ENCODE peak calls at places on chromosomes 2 and 18, in five cellular contexts. O is fibroblast of pulmonary artery, H is WERI-Rb-1, T is GM06990, K is left ventricle myocardium inferior. W is an unnamed sample.

GRCh38 chr2:231172020-231172419 is 26.4 kb upstream of the ARMC9 start:
- DNase-seq in O (peak), H (no peak), T (no peak), K (no peak), W (no peak)

GRCh38 chr2:58895849-58896248 is 654.7 kb upstream of the FANCL start:
- DNase-seq in O (no peak), H (no peak), T (no peak), K (peak), W (no peak)

GRCh38 chr2:36507408-36507812 is 90.6 kb downstream of the FEZ2 start:
- DNase-seq in O (peak), H (peak), T (no peak), K (no peak), W (no peak)

GRCh38 chr18:35413163-35413511 is 36.0 kb upstream of the ZNF396 start:
- DNase-seq in O (no peak), H (no peak), T (no peak), K (no peak), W (no peak)

GRCh38 chr2:58634653-58635347 is 393.7 kb upstream of the FANCL start:
- DNase-seq in O (no peak), H (no peak), T (no peak), K (no peak), W (no peak)

GRCh38 chr2:227816507-227817274 is 3.0 kb downstream of the CCL20 start:
- DNase-seq in O (peak), H (no peak), T (no peak), K (no peak), W (no peak)

GRCh38 chr2:235864311-235864710 is 303.9 kb downstream of the GBX2 start:
- DNase-seq in O (no peak), H (no peak), T (no peak), K (no peak), W (no peak)

GRCh38 chr2:30691948-30692828 is 115.1 kb downstream of the CAPN13 start:
- DNase-seq in O (peak), H (peak), T (no peak), K (peak), W (no peak)

GRCh38 chr2:235949567-235950472 is 218.4 kb downstream of the GBX2 start:
- DNase-seq in O (no peak), H (no peak), T (no peak), K (no peak), W (no peak)

GRCh38 chr2:99066602-99067001 is 74.9 kb upstream of the C2orf15 start:
- DNase-seq in O (peak), H (peak), T (peak), K (no peak), W (peak)

GRCh38 chr2:71688530-71688929 is 235.2 kb downstream of the DYSF start:
- DNase-seq in O (no peak), H (no peak), T (no peak), K (no peak), W (no peak)

GRCh38 chr2:16303761-16304160 is 361.9 kb downstream of the CYRIA start:
- DNase-seq in O (no peak), H (no peak), T (no peak), K (no peak), W (no peak)

GRCh38 chr2:205700331-205701132 is 18.2 kb downstream of the NRP2 start:
- DNase-seq in O (peak), H (no peak), T (no peak), K (no peak), W (peak)

GRCh38 chr2:69033427-69034095 is 20.6 kb downstream of the ANTXR1 start:
- DNase-seq in O (no peak), H (no peak), T (no peak), K (no peak), W (no peak)

GRCh38 chr2:217086038-217086522 is 226.2 kb upstream of the TNP1 start:
- DNase-seq in O (no peak), H (no peak), T (peak), K (no peak), W (peak)

DNA sequence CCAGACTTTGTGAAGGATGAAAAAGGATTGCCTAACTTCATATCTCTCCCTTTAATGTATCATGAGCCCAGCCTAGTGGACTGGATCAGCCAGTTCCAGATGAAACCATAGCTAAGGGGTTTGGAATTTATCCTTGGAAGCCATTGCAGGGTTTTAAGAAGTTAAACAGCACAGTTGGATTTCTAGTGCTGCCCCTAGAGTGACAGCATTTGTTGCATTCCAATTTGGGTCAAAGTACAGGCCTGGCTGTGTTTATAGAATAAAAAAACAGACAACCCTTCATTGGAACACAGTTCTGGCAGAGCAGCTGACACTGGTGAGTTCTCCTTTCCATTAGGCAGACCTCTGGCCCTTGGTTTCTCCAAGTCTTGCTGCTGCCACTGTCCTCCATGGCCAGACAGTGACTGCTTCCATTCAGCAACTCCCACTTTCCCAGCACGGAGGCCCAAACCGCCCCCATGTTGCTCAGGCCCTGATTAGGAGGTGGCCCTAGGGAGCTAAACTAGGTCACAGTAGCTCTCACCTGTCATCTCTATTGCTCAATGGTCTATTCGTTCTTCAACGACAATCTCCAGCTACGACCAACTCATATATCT is 8.0 kb downstream of the GPR39 start:
- DNase-seq in O (peak), H (no peak), T (no peak), K (no peak), W (peak)
- H3K4me3 ChIP-seq in O (no peak), H (no peak), T (no peak), K (no peak), W (no peak)

DNA sequence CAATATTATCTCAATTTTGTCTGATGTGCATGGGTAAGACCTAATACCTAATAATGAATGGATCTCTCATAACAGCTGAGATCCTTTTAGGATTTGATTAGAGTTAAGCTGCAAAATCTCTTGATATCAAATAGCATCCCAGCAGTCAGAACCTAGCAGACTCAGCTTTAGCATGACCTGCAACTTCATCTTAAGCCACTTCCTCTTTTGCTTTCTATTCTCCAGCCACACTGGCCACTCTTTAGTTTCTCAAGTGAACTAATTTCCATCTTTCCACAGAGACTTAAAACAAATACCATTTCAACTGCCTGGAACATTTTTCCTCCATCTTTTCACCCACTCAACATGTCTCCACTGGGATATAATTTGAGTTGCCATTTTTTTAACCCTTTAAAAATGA is 1251.6 kb upstream of the ZEB2 start:
- DNase-seq in O (no peak), H (no peak), T (no peak), K (no peak), W (no peak)
- H3K4me3 ChIP-seq in O (no peak), H (no peak), T (no peak), K (no peak), W (no peak)

GRCh38 chr2:218622606-218623238 is 15.0 kb downstream of the PLCD4 start:
- DNase-seq in O (peak), H (no peak), T (no peak), K (no peak), W (no peak)
- H3K4me3 ChIP-seq in O (no peak), H (no peak), T (no peak), K (no peak), W (no peak)

GRCh38 chr2:3219536-3219935 is 158.1 kb downstream of the EIPR1 start:
- DNase-seq in O (no peak), H (no peak), T (no peak), K (no peak), W (no peak)
- H3K4me3 ChIP-seq in O (no peak), H (no peak), T (no peak), K (no peak), W (no peak)

GRCh38 chr2:239224249-239224605 is 176.6 kb downstream of the HDAC4 start:
- DNase-seq in O (no peak), H (no peak), T (no peak), K (no peak), W (no peak)
- H3K4me3 ChIP-seq in O (no peak), H (no peak), T (no peak), K (no peak), W (no peak)

GRCh38 chr18:58887613-58887963 is 22.9 kb downstream of the ZNF532 start:
- DNase-seq in O (peak), H (no peak), T (peak), K (peak), W (peak)
- H3K4me3 ChIP-seq in O (no peak), H (no peak), T (no peak), K (peak), W (no peak)

W was measured in skeletal muscle cell.